ENCODE peak calls at places on chromosomes 6 and 20, in nine cellular contexts. Y is T-cell; O is iPS-NIHi11; N is cardiac fibroblast; Q is activated CD4-positive, alpha-beta T cell treated with anti-CD3 and anti-CD28 coated beads for 48 hours; W is GM12865; A is activated effector memory CD4-positive, alpha-beta T cell treated with Interleukin-2 at 50 U/mL for 16 hours; D is central memory CD4-positive, alpha-beta T cell; G is NCI-H1105. U is an unnamed sample.

GRCh38 chr6:45864651-45865050 is 151.0 kb downstream of the CLIC5 start:
- DNase-seq in G (no peak), Q (no peak), N (no peak), W (no peak), Y (no peak), O (no peak), D (no peak), A (no peak), U (no peak)

GRCh38 chr6:138278326-138278725 is 60.0 kb upstream of the PBOV1 start:
- DNase-seq in W (peak), O (peak), A (no peak), D (no peak), N (peak), Y (no peak), G (no peak), Q (no peak), U (peak)

GRCh38 chr6:53209681-53210080 is 61.0 kb upstream of the GCM1 start:
- DNase-seq in O (no peak), D (no peak), W (no peak), Q (no peak), G (no peak), A (no peak), N (no peak), Y (no peak), U (no peak)

GRCh38 chr20:45235995-45236394 is 14.8 kb downstream of the SEMG2 start:
- DNase-seq in D (no peak), O (peak), Q (peak), A (no peak), N (no peak), W (peak), Y (no peak), G (no peak), U (no peak)

GRCh38 chr6:12419626-12420272 is 129.6 kb downstream of the EDN1 start:
- DNase-seq in N (no peak), A (no peak), O (no peak), G (no peak), D (no peak), Q (no peak), Y (no peak), W (no peak), U (peak)

GRCh38 chr20:37202267-37202943 is 23.1 kb upstream of the MROH8 start:
- DNase-seq in Q (peak), Y (no peak), N (peak), A (no peak), O (peak), W (peak), G (peak), D (peak), U (peak)

GRCh38 chr6:80214436-80215022 is 108.1 kb downstream of the BCKDHB start:
- DNase-seq in D (no peak), Q (peak), O (peak), N (peak), G (peak), Y (no peak), W (peak), A (no peak), U (peak)

GRCh38 chr6:91886183-91886795 is 1299.4 kb upstream of the MAP3K7 start:
- DNase-seq in G (no peak), O (no peak), D (no peak), W (no peak), Y (no peak), Q (no peak), N (no peak), A (no peak), U (no peak)

GRCh38 chr6:88287696-88288095 is 121.5 kb upstream of the CNR1 start:
- DNase-seq in A (no peak), Y (no peak), W (no peak), D (no peak), N (no peak), G (no peak), Q (no peak), O (no peak), U (no peak)

U was measured in HepG2.